ENCODE peak calls at places on chromosome 21, in eight cellular contexts. One of them, this sample, is unnamed.

GRCh38 chr21:30227633-30228404 is 11.9 kb upstream of the CLDN8 start:
- DNase-seq in GM06990: no peak
- DNase-seq in mesothelial cell of epicardium: no peak
- DNase-seq in GM20000: no peak
- DNase-seq in dorsolateral prefrontal cortex: no peak
- DNase-seq in mesenteric fat pad: no peak
- DNase-seq in NCI-H345: no peak
- DNase-seq in GM23338: no peak
- DNase-seq in this sample: no peak

GRCh38 chr21:36479415-36480402 is at the start of gene CLDN14:
- DNase-seq in GM06990: no peak
- DNase-seq in mesothelial cell of epicardium: no peak
- DNase-seq in GM20000: no peak
- DNase-seq in dorsolateral prefrontal cortex: peak; percentile 45
- DNase-seq in mesenteric fat pad: no peak
- DNase-seq in NCI-H345: no peak
- DNase-seq in GM23338: no peak
- DNase-seq in this sample: no peak

GRCh38 chr21:16073571-16073970 is 343.8 kb downstream of the USP25 start:
- DNase-seq in GM06990: no peak
- DNase-seq in mesothelial cell of epicardium: no peak
- DNase-seq in GM20000: no peak
- DNase-seq in dorsolateral prefrontal cortex: no peak
- DNase-seq in mesenteric fat pad: no peak
- DNase-seq in NCI-H345: no peak
- DNase-seq in GM23338: no peak
- DNase-seq in this sample: no peak

GRCh38 chr21:46604975-46605758 is at the start of gene S100B:
- DNase-seq in GM06990: no peak
- DNase-seq in mesothelial cell of epicardium: no peak
- DNase-seq in GM20000: no peak
- DNase-seq in dorsolateral prefrontal cortex: peak; percentile 91
- DNase-seq in mesenteric fat pad: peak; percentile 37
- DNase-seq in NCI-H345: no peak
- DNase-seq in GM23338: peak; percentile 33
- DNase-seq in this sample: no peak

GRCh38 chr21:36321325-36322082 is 1.5 kb downstream of the MORC3 start:
- DNase-seq in GM06990: peak; percentile 18
- DNase-seq in mesothelial cell of epicardium: no peak
- DNase-seq in GM20000: no peak
- DNase-seq in dorsolateral prefrontal cortex: no peak
- DNase-seq in mesenteric fat pad: no peak
- DNase-seq in NCI-H345: no peak
- DNase-seq in GM23338: peak; percentile 66
- DNase-seq in this sample: no peak

GRCh38 chr21:42701706-42702456 is 48.5 kb downstream of the PDE9A start:
- DNase-seq in GM06990: no peak
- DNase-seq in mesothelial cell of epicardium: no peak
- DNase-seq in GM20000: no peak
- DNase-seq in dorsolateral prefrontal cortex: no peak
- DNase-seq in mesenteric fat pad: no peak
- DNase-seq in NCI-H345: no peak
- DNase-seq in GM23338: no peak
- DNase-seq in this sample: no peak

GRCh38 chr21:43306911-43307676 is 119.8 kb downstream of the SIK1 start:
- DNase-seq in GM06990: peak; percentile 48
- DNase-seq in mesothelial cell of epicardium: no peak
- DNase-seq in GM20000: peak; percentile 72
- DNase-seq in dorsolateral prefrontal cortex: no peak
- DNase-seq in mesenteric fat pad: no peak
- DNase-seq in NCI-H345: peak; percentile 41
- DNase-seq in GM23338: no peak
- DNase-seq in this sample: peak; percentile 67

GRCh38 chr21:45839274-45839673 is 142.3 kb upstream of the COL6A1 start:
- DNase-seq in GM06990: no peak
- DNase-seq in mesothelial cell of epicardium: no peak
- DNase-seq in GM20000: no peak
- DNase-seq in dorsolateral prefrontal cortex: no peak
- DNase-seq in mesenteric fat pad: no peak
- DNase-seq in NCI-H345: no peak
- DNase-seq in GM23338: no peak
- DNase-seq in this sample: no peak

GRCh38 chr21:41360072-41360821 is 1.6 kb upstream of the MX2 start:
- DNase-seq in GM06990: no peak
- DNase-seq in mesothelial cell of epicardium: peak; percentile 34
- DNase-seq in GM20000: no peak
- DNase-seq in dorsolateral prefrontal cortex: no peak
- DNase-seq in mesenteric fat pad: peak; percentile 89
- DNase-seq in NCI-H345: peak; percentile 85
- DNase-seq in GM23338: peak; percentile 49
- DNase-seq in this sample: peak; percentile 24

GRCh38 chr21:33751533-33751932 is 109.2 kb downstream of the ITSN1 start:
- DNase-seq in GM06990: no peak
- DNase-seq in mesothelial cell of epicardium: no peak
- DNase-seq in GM20000: no peak
- DNase-seq in dorsolateral prefrontal cortex: no peak
- DNase-seq in mesenteric fat pad: no peak
- DNase-seq in NCI-H345: no peak
- DNase-seq in GM23338: no peak
- DNase-seq in this sample: no peak

GRCh38 chr21:35559128-35559831 is 501.0 kb downstream of the SETD4 start:
- DNase-seq in GM06990: no peak
- DNase-seq in mesothelial cell of epicardium: no peak
- DNase-seq in GM20000: no peak
- DNase-seq in dorsolateral prefrontal cortex: no peak
- DNase-seq in mesenteric fat pad: no peak
- DNase-seq in NCI-H345: no peak
- DNase-seq in GM23338: no peak
- DNase-seq in this sample: no peak

GRCh38 chr21:36630485-36631206 is 68.3 kb upstream of the SIM2 start:
- DNase-seq in GM06990: peak; percentile 18
- DNase-seq in mesothelial cell of epicardium: peak; percentile 70
- DNase-seq in GM20000: peak; percentile 74
- DNase-seq in dorsolateral prefrontal cortex: peak; percentile 67
- DNase-seq in mesenteric fat pad: no peak
- DNase-seq in NCI-H345: peak; percentile 59
- DNase-seq in GM23338: peak; percentile 94
- DNase-seq in this sample: peak; percentile 38

GRCh38 chr21:42258150-42258884 is 39.4 kb downstream of the ABCG1 start:
- DNase-seq in GM06990: peak; percentile 37
- DNase-seq in mesothelial cell of epicardium: peak; percentile 66
- DNase-seq in GM20000: peak; percentile 88
- DNase-seq in dorsolateral prefrontal cortex: peak; percentile 85
- DNase-seq in mesenteric fat pad: no peak
- DNase-seq in NCI-H345: peak; percentile 69
- DNase-seq in GM23338: peak; percentile 81
- DNase-seq in this sample: peak; percentile 44

GRCh38 chr21:45019887-45020537 is 54.4 kb upstream of the ADARB1 start:
- DNase-seq in GM06990: peak; percentile 3
- DNase-seq in mesothelial cell of epicardium: no peak
- DNase-seq in GM20000: no peak
- DNase-seq in dorsolateral prefrontal cortex: peak; percentile 32
- DNase-seq in mesenteric fat pad: peak; percentile 87
- DNase-seq in NCI-H345: no peak
- DNase-seq in GM23338: no peak
- DNase-seq in this sample: no peak

GRCh38 chr21:18222346-18222745 is 22.3 kb upstream of the CHODL start:
- DNase-seq in GM06990: no peak
- DNase-seq in mesothelial cell of epicardium: no peak
- DNase-seq in GM20000: no peak
- DNase-seq in dorsolateral prefrontal cortex: no peak
- DNase-seq in mesenteric fat pad: no peak
- DNase-seq in NCI-H345: no peak
- DNase-seq in GM23338: no peak
- DNase-seq in this sample: no peak

GRCh38 chr21:18840239-18840638 is 436.7 kb upstream of the TMPRSS15 start:
- DNase-seq in GM06990: no peak
- DNase-seq in mesothelial cell of epicardium: no peak
- DNase-seq in GM20000: no peak
- DNase-seq in dorsolateral prefrontal cortex: no peak
- DNase-seq in mesenteric fat pad: no peak
- DNase-seq in NCI-H345: no peak
- DNase-seq in GM23338: peak; percentile 76
- DNase-seq in this sample: no peak

GRCh38 chr21:42806489-42807140 is 72.7 kb downstream of the WDR4 start:
- DNase-seq in GM06990: no peak
- DNase-seq in mesothelial cell of epicardium: peak; percentile 33
- DNase-seq in GM20000: no peak
- DNase-seq in dorsolateral prefrontal cortex: no peak
- DNase-seq in mesenteric fat pad: no peak
- DNase-seq in NCI-H345: no peak
- DNase-seq in GM23338: peak; percentile 62
- DNase-seq in this sample: no peak

GRCh38 chr21:42650441-42651421 is 2.7 kb upstream of the PDE9A start:
- DNase-seq in GM06990: no peak
- DNase-seq in mesothelial cell of epicardium: no peak
- DNase-seq in GM20000: no peak
- DNase-seq in dorsolateral prefrontal cortex: no peak
- DNase-seq in mesenteric fat pad: no peak
- DNase-seq in NCI-H345: no peak
- DNase-seq in GM23338: no peak
- DNase-seq in this sample: no peak

GRCh38 chr21:39319251-39319756 is 5.9 kb upstream of the BRWD1 start:
- DNase-seq in GM06990: no peak
- DNase-seq in mesothelial cell of epicardium: no peak
- DNase-seq in GM20000: no peak
- DNase-seq in dorsolateral prefrontal cortex: no peak
- DNase-seq in mesenteric fat pad: no peak
- DNase-seq in NCI-H345: no peak
- DNase-seq in GM23338: no peak
- DNase-seq in this sample: no peak

GRCh38 chr21:35488941-35489340 is 439.8 kb upstream of the RUNX1 start:
- DNase-seq in GM06990: no peak
- DNase-seq in mesothelial cell of epicardium: no peak
- DNase-seq in GM20000: no peak
- DNase-seq in dorsolateral prefrontal cortex: no peak
- DNase-seq in mesenteric fat pad: no peak
- DNase-seq in NCI-H345: no peak
- DNase-seq in GM23338: no peak
- DNase-seq in this sample: no peak

GRCh38 chr21:41183575-41183974 is 15.6 kb downstream of the BACE2 start:
- DNase-seq in GM06990: no peak
- DNase-seq in mesothelial cell of epicardium: no peak
- DNase-seq in GM20000: no peak
- DNase-seq in dorsolateral prefrontal cortex: no peak
- DNase-seq in mesenteric fat pad: no peak
- DNase-seq in NCI-H345: no peak
- DNase-seq in GM23338: peak; percentile 30
- DNase-seq in this sample: no peak

GRCh38 chr21:36749935-36750578 is 51.1 kb downstream of the SIM2 start:
- DNase-seq in GM06990: no peak
- DNase-seq in mesothelial cell of epicardium: peak; percentile 54
- DNase-seq in GM20000: no peak
- DNase-seq in dorsolateral prefrontal cortex: no peak
- DNase-seq in mesenteric fat pad: no peak
- DNase-seq in NCI-H345: no peak
- DNase-seq in GM23338: peak; percentile 98
- DNase-seq in this sample: no peak

GRCh38 chr21:29181799-29182470 is 51.5 kb downstream of the MAP3K7CL start:
- DNase-seq in GM06990: no peak
- DNase-seq in mesothelial cell of epicardium: no peak
- DNase-seq in GM20000: peak; percentile 18
- DNase-seq in dorsolateral prefrontal cortex: no peak
- DNase-seq in mesenteric fat pad: no peak
- DNase-seq in NCI-H345: no peak
- DNase-seq in GM23338: no peak
- DNase-seq in this sample: no peak

GRCh38 chr21:35438643-35439404 is 389.7 kb upstream of the RUNX1 start:
- DNase-seq in GM06990: peak; percentile 20
- DNase-seq in mesothelial cell of epicardium: no peak
- DNase-seq in GM20000: peak; percentile 29
- DNase-seq in dorsolateral prefrontal cortex: no peak
- DNase-seq in mesenteric fat pad: no peak
- DNase-seq in NCI-H345: no peak
- DNase-seq in GM23338: no peak
- DNase-seq in this sample: no peak

GRCh38 chr21:30209571-30209970 is 6.3 kb downstream of the CLDN8 start:
- DNase-seq in GM06990: no peak
- DNase-seq in mesothelial cell of epicardium: no peak
- DNase-seq in GM20000: no peak
- DNase-seq in dorsolateral prefrontal cortex: no peak
- DNase-seq in mesenteric fat pad: no peak
- DNase-seq in NCI-H345: no peak
- DNase-seq in GM23338: peak; percentile 24
- DNase-seq in this sample: no peak

GRCh38 chr21:44498280-44498964 is 41.6 kb downstream of the KRTAP10-1 start:
- DNase-seq in GM06990: no peak
- DNase-seq in mesothelial cell of epicardium: no peak
- DNase-seq in GM20000: no peak
- DNase-seq in dorsolateral prefrontal cortex: no peak
- DNase-seq in mesenteric fat pad: no peak
- DNase-seq in NCI-H345: no peak
- DNase-seq in GM23338: no peak
- DNase-seq in this sample: no peak

GRCh38 chr21:25939396-25939761 is 204.6 kb downstream of the GABPA start:
- DNase-seq in GM06990: no peak
- DNase-seq in mesothelial cell of epicardium: no peak
- DNase-seq in GM20000: no peak
- DNase-seq in dorsolateral prefrontal cortex: no peak
- DNase-seq in mesenteric fat pad: no peak
- DNase-seq in NCI-H345: no peak
- DNase-seq in GM23338: no peak
- DNase-seq in this sample: no peak

GRCh38 chr21:41164981-41165650 is 2.8 kb upstream of the BACE2 start:
- DNase-seq in GM06990: no peak
- DNase-seq in mesothelial cell of epicardium: no peak
- DNase-seq in GM20000: no peak
- DNase-seq in dorsolateral prefrontal cortex: no peak
- DNase-seq in mesenteric fat pad: no peak
- DNase-seq in NCI-H345: peak; percentile 69
- DNase-seq in GM23338: no peak
- DNase-seq in this sample: no peak

GRCh38 chr21:25733859-25734653 is 648 bp downstream of the ATP5PF start:
- DNase-seq in GM06990: no peak
- DNase-seq in mesothelial cell of epicardium: peak; percentile 60
- DNase-seq in GM20000: peak; percentile 20
- DNase-seq in dorsolateral prefrontal cortex: no peak
- DNase-seq in mesenteric fat pad: no peak
- DNase-seq in NCI-H345: peak; percentile 46
- DNase-seq in GM23338: peak; percentile 6
- DNase-seq in this sample: no peak

GRCh38 chr21:44444286-44444931 is 10.9 kb upstream of the LRRC3 start:
- DNase-seq in GM06990: no peak
- DNase-seq in mesothelial cell of epicardium: no peak
- DNase-seq in GM20000: no peak
- DNase-seq in dorsolateral prefrontal cortex: no peak
- DNase-seq in mesenteric fat pad: no peak
- DNase-seq in NCI-H345: no peak
- DNase-seq in GM23338: peak; percentile 82
- DNase-seq in this sample: no peak

GRCh38 chr21:37868896-37869295 is 47.4 kb downstream of the KCNJ6 start:
- DNase-seq in GM06990: no peak
- DNase-seq in mesothelial cell of epicardium: peak; percentile 21
- DNase-seq in GM20000: no peak
- DNase-seq in dorsolateral prefrontal cortex: no peak
- DNase-seq in mesenteric fat pad: no peak
- DNase-seq in NCI-H345: no peak
- DNase-seq in GM23338: no peak
- DNase-seq in this sample: no peak

GRCh38 chr21:35257413-35257812 is 208.3 kb upstream of the RUNX1 start:
- DNase-seq in GM06990: no peak
- DNase-seq in mesothelial cell of epicardium: no peak
- DNase-seq in GM20000: no peak
- DNase-seq in dorsolateral prefrontal cortex: no peak
- DNase-seq in mesenteric fat pad: no peak
- DNase-seq in NCI-H345: peak; percentile 74
- DNase-seq in GM23338: no peak
- DNase-seq in this sample: peak; percentile 83

GRCh38 chr21:42525228-42525604 is 11.6 kb downstream of the SLC37A1 start:
- DNase-seq in GM06990: no peak
- DNase-seq in mesothelial cell of epicardium: no peak
- DNase-seq in GM20000: peak; percentile 42
- DNase-seq in dorsolateral prefrontal cortex: no peak
- DNase-seq in mesenteric fat pad: peak; percentile 83
- DNase-seq in NCI-H345: no peak
- DNase-seq in GM23338: peak; percentile 37
- DNase-seq in this sample: no peak

GRCh38 chr21:42312626-42313104 is 2.5 kb downstream of the TFF3 start:
- DNase-seq in GM06990: no peak
- DNase-seq in mesothelial cell of epicardium: peak; percentile 33
- DNase-seq in GM20000: no peak
- DNase-seq in dorsolateral prefrontal cortex: no peak
- DNase-seq in mesenteric fat pad: no peak
- DNase-seq in NCI-H345: peak; percentile 76
- DNase-seq in GM23338: no peak
- DNase-seq in this sample: no peak